ENCODE peak calls at places on chromosomes 7 and 10, in ten cellular contexts. N is BJ; U is GM10248; F is heart left ventricle; L is ACHN; Q is activated CD8-positive, alpha-beta memory T cell treated with anti-CD3 and anti-CD28 coated beads for 24 hours; T is MM.1S; Y is frontal cortex; H is progenitor cell of endocrine pancreas; R is GOT3. M is an unnamed sample.

GRCh38 chr7:108415821-108416536 is 40.3 kb downstream of the NRCAM start:
- DNase-seq in N (no peak), U (peak), F (no peak), L (peak), Q (no peak), T (peak), Y (peak), H (no peak), R (peak), M (no peak)

GRCh38 chr10:122128357-122128756 is 139.4 kb downstream of the TACC2 start:
- DNase-seq in N (no peak), U (no peak), F (peak), L (no peak), Q (no peak), T (no peak), Y (no peak), H (no peak), R (no peak), M (no peak)

GRCh38 chr10:82811621-82812020 is 936.6 kb downstream of the NRG3 start:
- DNase-seq in N (no peak), U (peak), F (no peak), L (peak), Q (no peak), T (peak), Y (no peak), H (no peak), R (no peak), M (peak)

GRCh38 chr7:131843862-131844261 is 287.4 kb upstream of the PODXL start:
- DNase-seq in N (no peak), U (no peak), F (peak), L (peak), Q (no peak), T (no peak), Y (no peak), H (no peak), R (no peak), M (no peak)

GRCh38 chr7:153835104-153835503 is 217.1 kb upstream of the DPP6 start:
- DNase-seq in N (no peak), U (no peak), F (no peak), L (peak), Q (no peak), T (peak), Y (peak), H (no peak), R (no peak), M (no peak)

GRCh38 chr10:128839701-128840100 is 627.3 kb upstream of the MGMT start:
- DNase-seq in N (no peak), U (no peak), F (no peak), L (no peak), Q (no peak), T (no peak), Y (no peak), H (no peak), R (no peak), M (no peak)

GRCh38 chr10:100569687-100570517 is 34.2 kb downstream of the HIF1AN start:
- DNase-seq in N (no peak), U (no peak), F (no peak), L (no peak), Q (peak), T (no peak), Y (no peak), H (no peak), R (no peak), M (no peak)

GRCh38 chr10:11832042-11832441 is 8.9 kb downstream of the PROSER2 start:
- DNase-seq in N (no peak), U (no peak), F (no peak), L (no peak), Q (no peak), T (no peak), Y (no peak), H (no peak), R (no peak), M (no peak)

GRCh38 chr7:65827366-65827765 is 45.5 kb upstream of the VKORC1L1 start:
- DNase-seq in N (no peak), U (no peak), F (no peak), L (no peak), Q (no peak), T (no peak), Y (no peak), H (no peak), R (no peak), M (no peak)

GRCh38 chr7:123682690-123683089 is 27.0 kb downstream of the LMOD2 start:
- DNase-seq in N (peak), U (no peak), F (no peak), L (peak), Q (no peak), T (peak), Y (no peak), H (no peak), R (no peak), M (peak)

GRCh38 chr7:73573276-73573675 is 5.1 kb downstream of the TBL2 start:
- DNase-seq in N (no peak), U (no peak), F (no peak), L (no peak), Q (no peak), T (no peak), Y (no peak), H (no peak), R (no peak), M (no peak)

GRCh38 chr10:98481418-98481945 is 34.7 kb upstream of the HPS1 start:
- DNase-seq in N (peak), U (no peak), F (no peak), L (no peak), Q (no peak), T (no peak), Y (no peak), H (no peak), R (no peak), M (no peak)

GRCh38 chr10:58608826-58609225 is 96.2 kb downstream of the BICC1 start:
- DNase-seq in N (no peak), U (no peak), F (no peak), L (no peak), Q (no peak), T (no peak), Y (no peak), H (no peak), R (no peak), M (no peak)

GRCh38 chr10:133461027-133461426 is 7.3 kb downstream of the SCART1 start:
- DNase-seq in N (no peak), U (no peak), F (no peak), L (no peak), Q (no peak), T (no peak), Y (no peak), H (no peak), R (no peak), M (no peak)

GRCh38 chr7:3260425-3260762 is 40.7 kb upstream of the SDK1 start:
- DNase-seq in N (no peak), U (no peak), F (no peak), L (peak), Q (no peak), T (no peak), Y (no peak), H (no peak), R (no peak), M (no peak)

GRCh38 chr7:149796287-149796860 is 23.0 kb upstream of the ZNF467 start:
- DNase-seq in N (no peak), U (no peak), F (no peak), L (no peak), Q (no peak), T (no peak), Y (no peak), H (no peak), R (no peak), M (no peak)

GRCh38 chr10:78977761-78978305 is 90.9 kb upstream of the ZMIZ1 start:
- DNase-seq in N (peak), U (no peak), F (no peak), L (no peak), Q (no peak), T (no peak), Y (no peak), H (no peak), R (peak), M (no peak)

GRCh38 chr7:130910949-130911944 is 177.2 kb upstream of the KLF14 start:
- DNase-seq in N (no peak), U (no peak), F (no peak), L (peak), Q (peak), T (no peak), Y (no peak), H (no peak), R (no peak), M (no peak)

GRCh38 chr10:104259999-104260774 is 5.5 kb downstream of the GSTO1 start:
- DNase-seq in N (no peak), U (no peak), F (peak), L (no peak), Q (no peak), T (no peak), Y (no peak), H (no peak), R (no peak), M (no peak)

GRCh38 chr7:38274493-38274892 is 1.1 kb upstream of the TARP start:
- DNase-seq in N (no peak), U (no peak), F (no peak), L (no peak), Q (no peak), T (no peak), Y (no peak), H (no peak), R (no peak), M (no peak)

GRCh38 chr10:51029172-51029641 is 45.1 kb upstream of the PRKG1 start:
- DNase-seq in N (peak), U (no peak), F (no peak), L (no peak), Q (no peak), T (no peak), Y (no peak), H (no peak), R (no peak), M (no peak)

GRCh38 chr10:120521880-120522279 is 64.9 kb downstream of the PLPP4 start:
- DNase-seq in N (no peak), U (no peak), F (no peak), L (no peak), Q (no peak), T (no peak), Y (no peak), H (no peak), R (no peak), M (no peak)

GRCh38 chr10:92181575-92181974 is 109.3 kb downstream of the CPEB3 start:
- DNase-seq in N (no peak), U (no peak), F (no peak), L (no peak), Q (no peak), T (peak), Y (no peak), H (no peak), R (no peak), M (no peak)

M was measured in D341Med.